ENCODE peak calls at places on chromosome 4, in eight cellular contexts. Z is lower leg skin, N is hepatocyte, F is iPS-NIHi11, A is GM23248, S is A673, B is C1 segment of cervical spinal cord, K is glutamatergic neuron. Q is an unnamed sample.

GRCh38 chr4:61958591-61958990 is 758.5 kb downstream of the ADGRL3 start:
- DNase-seq in N (no peak), Z (no peak), F (no peak), B (no peak), K (no peak), A (no peak), S (no peak), Q (peak; percentile 18)

GRCh38 chr4:147014946-147015345 is 69.3 kb upstream of the TTC29 start:
- DNase-seq in A (no peak), B (no peak), K (no peak), Z (no peak), S (no peak), F (no peak), N (no peak), Q (peak; percentile 16)

GRCh38 chr4:183200453-183200852 is 101.4 kb downstream of the WWC2 start:
- DNase-seq in F (peak; percentile 35), B (peak; percentile 41), Z (no peak), A (peak; percentile 97), S (peak; percentile 96), K (no peak), N (no peak), Q (no peak)

GRCh38 chr4:15144249-15144966 is 142.1 kb downstream of the CPEB2 start:
- DNase-seq in F (no peak), Z (no peak), K (no peak), S (no peak), A (no peak), B (peak; percentile 5), N (no peak), Q (no peak)

GRCh38 chr4:14607578-14607977 is 394.7 kb upstream of the CPEB2 start:
- DNase-seq in B (no peak), S (no peak), Z (no peak), A (no peak), N (no peak), F (no peak), K (no peak), Q (no peak)

GRCh38 chr4:17787315-17787714 is 5.9 kb upstream of the FAM184B start:
- DNase-seq in Z (no peak), F (no peak), K (no peak), A (peak; percentile 74), S (no peak), B (no peak), N (no peak), Q (no peak)

GRCh38 chr4:168480991-168481588 is 798 bp upstream of the DDX60L start:
- DNase-seq in N (peak; percentile 32), F (no peak), K (no peak), Z (no peak), A (peak; percentile 86), B (no peak), S (peak; percentile 88), Q (no peak)

GRCh38 chr4:6049972-6050371 is 31.7 kb upstream of the C4orf50 start:
- DNase-seq in N (no peak), A (peak; percentile 8), K (no peak), F (no peak), B (no peak), S (no peak), Z (no peak), Q (no peak)

GRCh38 chr4:77820836-77821561 is 1.8 kb upstream of the CNOT6L start:
- DNase-seq in N (peak; percentile 11), S (no peak), F (no peak), K (no peak), A (peak; percentile 53), Z (no peak), B (no peak), Q (no peak)

GRCh38 chr4:912548-913279 is 19.4 kb downstream of the GAK start:
- DNase-seq in A (no peak), K (peak; percentile 7), S (no peak), B (no peak), N (no peak), Z (no peak), F (no peak), Q (no peak)

GRCh38 chr4:139866270-139866962 is 200.8 kb downstream of the MGST2 start:
- DNase-seq in K (no peak), F (no peak), A (no peak), S (no peak), N (no peak), B (no peak), Z (no peak), Q (no peak)

GRCh38 chr4:89586864-89587263 is 250.1 kb downstream of the SNCA start:
- DNase-seq in B (no peak), K (no peak), A (peak; percentile 36), N (no peak), F (no peak), Z (no peak), S (no peak), Q (no peak)

GRCh38 chr4:94523617-94524016 is 71.9 kb downstream of the PDLIM5 start:
- DNase-seq in S (no peak), A (peak; percentile 52), K (no peak), N (no peak), B (no peak), F (no peak), Z (no peak), Q (no peak)

GRCh38 chr4:105060628-105061027 is 86.0 kb upstream of the TET2 start:
- DNase-seq in A (no peak), Z (no peak), B (no peak), F (no peak), K (no peak), N (no peak), S (no peak), Q (no peak)

GRCh38 chr4:1579834-1580686 is 104.1 kb downstream of the FAM53A start:
- DNase-seq in Z (peak; percentile 99), B (peak; percentile 54), F (no peak), S (peak; percentile 67), A (peak; percentile 95), K (peak; percentile 84), N (peak; percentile 92), Q (peak; percentile 85)

GRCh38 chr4:26418850-26419249 is 71.4 kb downstream of the CCKAR start:
- DNase-seq in N (no peak), B (no peak), K (no peak), Z (no peak), S (no peak), A (no peak), F (no peak), Q (no peak)

GRCh38 chr4:25174674-25175073 is 14.4 kb upstream of the SEPSECS start:
- DNase-seq in S (no peak), Z (no peak), F (no peak), B (no peak), N (no peak), K (no peak), A (peak; percentile 65), Q (peak; percentile 49)

GRCh38 chr4:176726803-176727202 is 65.9 kb downstream of the VEGFC start:
- DNase-seq in Z (no peak), A (no peak), B (no peak), N (peak; percentile 8), K (no peak), S (no peak), F (no peak), Q (no peak)

GRCh38 chr4:152094851-152095700 is 334.3 kb upstream of the GATB start:
- DNase-seq in F (no peak), K (no peak), Z (peak; percentile 53), B (no peak), N (no peak), A (peak; percentile 78), S (no peak), Q (no peak)

GRCh38 chr4:1041147-1041935 is 29.9 kb downstream of the FGFRL1 start:
- DNase-seq in K (no peak), Z (no peak), A (peak; percentile 82), S (no peak), N (peak; percentile 51), B (no peak), F (no peak), Q (peak; percentile 40)

Q was measured in ELF-1.